ENCODE peak calls at places on chromosomes 3 and 15, in five cellular contexts. E is psoas muscle, Y is IMR-90, S is left lung, D is BE2C. J is an unnamed sample.

GRCh38 chr15:95857758-95858157 is 472.7 kb upstream of the NR2F2 start:
- DNase-seq in E (no peak), Y (no peak), S (no peak), D (no peak), J (no peak)

GRCh38 chr15:69578792-69579587 is 126.4 kb downstream of the RPLP1 start:
- DNase-seq in S (peak), E (peak), Y (no peak), D (no peak), J (peak)

GRCh38 chr3:68893600-68894239 is 38.6 kb downstream of the TAFA4 start:
- DNase-seq in Y (peak), E (no peak), D (no peak), S (no peak), J (no peak)

GRCh38 chr3:40042752-40043443 is 233.5 kb downstream of the MYRIP start:
- DNase-seq in S (no peak), E (no peak), Y (no peak), D (peak), J (no peak)

GRCh38 chr15:31328999-31329639 is 2.5 kb downstream of the KLF13 start:
- DNase-seq in D (no peak), S (peak), Y (no peak), E (no peak), J (no peak)

GRCh38 chr3:13019243-13019701 is 54.0 kb downstream of the IQSEC1 start:
- DNase-seq in S (peak), E (peak), D (no peak), Y (peak), J (no peak)

GRCh38 chr15:33154366-33155166 is 39.9 kb downstream of the FMN1 start:
- DNase-seq in D (no peak), E (peak), Y (peak), S (peak), J (no peak)

GRCh38 chr3:184335661-184336483 is 1.5 kb upstream of the FAM131A start:
- DNase-seq in S (peak), D (peak), E (peak), Y (peak), J (peak)

J was measured in uterus.